ENCODE peak calls at places on chromosome 1, in seven cellular contexts. H is GM23248, E is endothelial cell of umbilical vein, C is neural progenitor cell, P is IMR-90, J is PC-3, G is fibroblast of lung. Q is an unnamed sample. For H3K4me1, the result is how much of the 10 kb centered on the place peaks cover.

GRCh38 chr1:27122652-27123051 is 32.3 kb downstream of the SLC9A1 start:
- DNase-seq in H (peak), E (peak), C (no peak), P (peak), J (peak), G (peak), Q (no peak)

GRCh38 chr1:109917429-109918076 is 6.9 kb downstream of the CSF1 start:
- DNase-seq in H (no peak), E (no peak), C (no peak), P (peak), J (no peak), G (no peak), Q (no peak)

GRCh38 chr1:1119272-1119890 is 3.5 kb upstream of the C1orf159 start:
- DNase-seq in H (no peak), E (no peak), C (no peak), P (no peak), J (no peak), G (no peak), Q (no peak)

GRCh38 chr1:211695135-211695816 is 19.9 kb upstream of the NEK2 start:
- DNase-seq in H (no peak), E (no peak), C (peak), P (no peak), J (no peak), G (no peak), Q (no peak)

GRCh38 chr1:243575070-243575469 is 275.0 kb downstream of the AKT3 start:
- DNase-seq in H (no peak), E (no peak), C (no peak), P (peak), J (no peak), G (peak), Q (no peak)

GRCh38 chr1:182723195-182723594 is 38.8 kb upstream of the RGS8 start:
- DNase-seq in H (no peak), E (no peak), C (no peak), P (no peak), J (no peak), G (no peak), Q (no peak)

GRCh38 chr1:178146456-178146855 is 52.6 kb downstream of the RASAL2 start:
- DNase-seq in H (no peak), E (peak), C (no peak), P (no peak), J (no peak), G (peak), Q (no peak)

GRCh38 chr1:6094246-6094645 is 48.6 kb downstream of the KCNAB2 start:
- DNase-seq in H (no peak), E (no peak), C (no peak), P (no peak), J (no peak), G (no peak), Q (no peak)

GRCh38 chr1:160885080-160885479 is at the start of gene ITLN1:
- DNase-seq in H (no peak), E (no peak), C (no peak), P (no peak), J (no peak), G (no peak), Q (no peak)
- H2AFZ ChIP-seq in H (no peak), E (no peak), C (no peak), P (no peak), J (no peak), G (no peak), Q (no peak)

GRCh38 chr1:66758247-66758755 is 6.0 kb downstream of the DYNLT5 start:
- DNase-seq in H (no peak), E (peak), C (no peak), P (peak), J (no peak), G (no peak), Q (no peak)
- H3K4me1 ChIP-seq in H (under half), E (under half), C (under half), P (under half), J (under half), G (under half), Q (under half)

DNA sequence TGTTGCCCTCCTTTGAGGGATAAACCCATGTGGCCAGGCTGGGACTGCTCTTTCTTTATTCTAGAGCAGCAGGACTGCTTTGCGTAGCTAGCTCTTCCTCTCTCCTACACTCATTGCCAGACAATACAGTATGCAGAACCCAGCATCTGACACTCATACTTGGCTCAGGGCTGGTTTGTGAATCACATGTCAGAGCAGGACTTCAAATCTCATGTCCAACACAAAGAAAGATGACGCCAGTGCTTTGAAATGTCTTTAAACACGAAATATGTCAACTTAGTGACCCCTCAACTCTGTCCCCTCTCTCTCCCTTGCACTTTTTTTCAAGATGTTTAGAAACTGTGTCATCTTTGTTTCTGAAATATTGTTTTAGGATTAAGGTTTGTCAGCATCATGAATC is 135.0 kb downstream of the TGFB2 start:
- DNase-seq in H (peak), E (peak), C (peak), P (peak), J (peak), G (peak), Q (no peak)
- H2AFZ ChIP-seq in H (no peak), E (peak), C (no peak), P (no peak), J (no peak), G (no peak), Q (no peak)

GRCh38 chr1:209603877-209604276 is 20.4 kb downstream of the CAMK1G start:
- DNase-seq in H (no peak), E (no peak), C (no peak), P (no peak), J (no peak), G (no peak), Q (no peak)

GRCh38 chr1:209607102-209607794 is 23.7 kb downstream of the CAMK1G start:
- DNase-seq in H (peak), E (no peak), C (no peak), P (peak), J (peak), G (peak), Q (no peak)

GRCh38 chr1:209600541-209600940 is 17.0 kb downstream of the CAMK1G start:
- DNase-seq in H (peak), E (no peak), C (no peak), P (peak), J (peak), G (peak), Q (no peak)

GRCh38 chr1:209597496-209597895 is 14.0 kb downstream of the CAMK1G start:
- DNase-seq in H (no peak), E (peak), C (no peak), P (no peak), J (no peak), G (no peak), Q (no peak)

DNA sequence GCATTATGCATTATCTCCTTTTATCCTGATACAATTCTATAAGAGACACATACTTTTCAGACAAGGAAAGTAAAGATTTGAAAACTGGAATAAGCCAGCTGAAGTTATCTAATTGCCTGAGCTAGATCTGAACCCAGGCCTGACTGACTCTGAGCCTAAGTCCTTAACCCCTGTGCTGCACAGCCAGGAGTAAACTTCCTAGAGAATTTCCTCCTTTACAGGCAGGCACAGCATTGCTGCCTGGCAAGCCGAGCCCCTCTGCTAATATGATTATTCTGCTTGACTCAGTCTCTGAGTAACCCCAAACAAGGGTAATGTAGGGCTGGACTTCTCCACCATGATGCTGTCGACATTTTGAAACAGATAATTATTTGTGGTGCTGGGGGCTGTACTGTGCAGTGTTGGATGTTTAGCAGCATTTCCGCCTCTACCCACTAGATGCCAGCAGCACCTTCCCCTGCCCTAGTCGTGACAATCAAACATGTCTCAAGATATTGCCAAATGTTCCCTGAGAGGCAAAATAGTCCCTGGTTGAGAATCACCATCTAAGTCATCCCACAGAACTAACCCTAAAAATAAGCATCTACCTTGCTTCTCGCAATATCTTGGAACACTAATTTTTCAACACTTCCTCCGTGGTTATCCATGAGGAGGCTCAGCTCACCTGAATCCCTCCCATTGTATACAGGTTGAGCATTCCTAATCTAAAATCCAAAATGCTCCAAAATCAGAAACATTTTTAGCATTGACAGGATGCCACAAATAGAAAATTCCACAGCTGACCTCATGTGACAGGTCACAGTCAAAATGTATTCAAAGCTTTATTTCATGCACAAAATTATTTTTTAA is 18.5 kb downstream of the CAMK1G start:
- DNase-seq in H (peak), E (peak), C (peak), P (peak), J (peak), G (peak), Q (peak)
- H3K4me1 ChIP-seq in H (under half), E (under half), C (under half), P (under half), J (under half), G (under half), Q (under half)

GRCh38 chr1:25074326-25074725 is 144.2 kb upstream of the RUNX3 start:
- DNase-seq in H (no peak), E (no peak), C (no peak), P (no peak), J (no peak), G (no peak), Q (no peak)
- H2AFZ ChIP-seq in H (no peak), E (no peak), C (no peak), P (no peak), J (no peak), G (no peak), Q (no peak)

GRCh38 chr1:240720891-240721450 is 109.0 kb upstream of the GREM2 start:
- DNase-seq in H (peak), E (no peak), C (no peak), P (no peak), J (peak), G (no peak), Q (no peak)

GRCh38 chr1:240719953-240720700 is 108.2 kb upstream of the GREM2 start:
- DNase-seq in H (peak), E (no peak), C (peak), P (peak), J (no peak), G (no peak), Q (no peak)

GRCh38 chr1:240722788-240723187 is 110.8 kb upstream of the GREM2 start:
- DNase-seq in H (no peak), E (no peak), C (no peak), P (no peak), J (no peak), G (no peak), Q (no peak)
- H3K4me1 ChIP-seq in H (under half), E (under half), C (under half), P (under half), J (under half), G (under half), Q (under half)

GRCh38 chr1:36320767-36321118 is 2.7 kb downstream of the EVA1B start:
- DNase-seq in H (no peak), E (no peak), C (no peak), P (no peak), J (no peak), G (no peak), Q (no peak)
- H2AFZ ChIP-seq in H (no peak), E (no peak), C (no peak), P (peak), J (no peak), G (no peak), Q (no peak)

GRCh38 chr1:2534775-2535387 is 4.8 kb upstream of the HES5 start:
- DNase-seq in H (peak), E (no peak), C (no peak), P (peak), J (peak), G (peak), Q (no peak)
- H3K4me1 ChIP-seq in H (under half), E (under half), C (half or more), P (under half), J (under half), G (under half), Q (under half)

GRCh38 chr1:151049458-151049857 is 1.9 kb downstream of the C1orf56 start:
- DNase-seq in H (no peak), E (no peak), C (no peak), P (no peak), J (no peak), G (no peak), Q (no peak)
- H2AFZ ChIP-seq in H (no peak), E (no peak), C (no peak), P (no peak), J (no peak), G (no peak), Q (no peak)

GRCh38 chr1:212754193-212754592 is 37.4 kb downstream of the NSL1 start:
- DNase-seq in H (no peak), E (no peak), C (no peak), P (no peak), J (no peak), G (no peak), Q (no peak)

GRCh38 chr1:212754715-212755114 is 36.9 kb downstream of the NSL1 start:
- DNase-seq in H (no peak), E (no peak), C (no peak), P (no peak), J (no peak), G (no peak), Q (no peak)

GRCh38 chr1:212753766-212754165 is 37.8 kb downstream of the NSL1 start:
- DNase-seq in H (no peak), E (no peak), C (no peak), P (no peak), J (no peak), G (no peak), Q (no peak)

GRCh38 chr1:212752256-212752933 is 39.2 kb downstream of the NSL1 start:
- DNase-seq in H (peak), E (no peak), C (no peak), P (peak), J (no peak), G (peak), Q (no peak)

GRCh38 chr1:212752934-212753497 is 38.6 kb downstream of the NSL1 start:
- DNase-seq in H (peak), E (no peak), C (no peak), P (no peak), J (no peak), G (peak), Q (no peak)
- H3K4me1 ChIP-seq in H (under half), E (under half), C (under half), P (under half), J (under half), G (under half), Q (under half)